ENCODE peak calls at places on chromosome 17, in seven cellular contexts. N is cardiac muscle cell, U is transverse colon, Q is upper lobe of right lung, P is H1, M is uterus, O is fibroblast of lung. I is an unnamed sample.

GRCh38 chr17:39080416-39081179 is 70.8 kb downstream of the PLXDC1 start:
- DNase-seq in N (peak; percentile 56), U (peak; percentile 18), Q (no peak), P (no peak), M (peak; percentile 65), O (peak; percentile 56), I (no peak)

GRCh38 chr17:54991567-54991966 is 23.0 kb downstream of the STXBP4 start:
- DNase-seq in N (no peak), U (no peak), Q (no peak), P (no peak), M (no peak), O (no peak), I (no peak)

GRCh38 chr17:74840500-74840899 is 19.2 kb downstream of the GRIN2C start:
- DNase-seq in N (no peak), U (no peak), Q (no peak), P (no peak), M (no peak), O (no peak), I (no peak)

GRCh38 chr17:10875984-10876555 is 38.2 kb upstream of the PIRT start:
- DNase-seq in N (peak; percentile 47), U (peak; percentile 56), Q (peak; percentile 64), P (no peak), M (peak; percentile 20), O (peak; percentile 1), I (peak; percentile 19)

GRCh38 chr17:29929006-29929543 is 953 bp downstream of the SSH2 start:
- DNase-seq in N (peak; percentile 46), U (peak; percentile 56), Q (no peak), P (no peak), M (no peak), O (peak; percentile 45), I (peak; percentile 10)

GRCh38 chr17:28717578-28718316 is at the start of gene RAB34:
- DNase-seq in N (peak; percentile 94), U (peak; percentile 56), Q (peak; percentile 92), P (peak; percentile 80), M (peak; percentile 87), O (peak; percentile 91), I (peak; percentile 67)

GRCh38 chr17:49362723-49363117 is 670 bp upstream of the ZNF652 start:
- DNase-seq in N (no peak), U (no peak), Q (no peak), P (no peak), M (no peak), O (peak; percentile 11), I (no peak)

GRCh38 chr17:44293509-44294226 is 14.7 kb upstream of the RUNDC3A start:
- DNase-seq in N (no peak), U (no peak), Q (no peak), P (no peak), M (no peak), O (no peak), I (no peak)

GRCh38 chr17:79354173-79354820 is 256.6 kb downstream of the RBFOX3 start:
- DNase-seq in N (no peak), U (no peak), Q (no peak), P (no peak), M (no peak), O (no peak), I (no peak)

GRCh38 chr17:50440172-50440837 is 14.3 kb downstream of the ACSF2 start:
- DNase-seq in N (no peak), U (peak; percentile 65), Q (peak; percentile 71), P (no peak), M (no peak), O (no peak), I (no peak)

GRCh38 chr17:76145231-76146052 is 4.4 kb upstream of the FOXJ1 start:
- DNase-seq in N (no peak), U (peak; percentile 47), Q (no peak), P (no peak), M (no peak), O (no peak), I (no peak)

GRCh38 chr17:32240745-32241144 is 24.9 kb upstream of the RHBDL3 start:
- DNase-seq in N (peak; percentile 38), U (no peak), Q (no peak), P (no peak), M (no peak), O (peak; percentile 25), I (no peak)

GRCh38 chr17:43900183-43900857 is 7.0 kb downstream of the MPP2 start:
- DNase-seq in N (peak; percentile 81), U (peak; percentile 87), Q (peak; percentile 91), P (no peak), M (peak; percentile 84), O (peak; percentile 74), I (peak; percentile 75)

GRCh38 chr17:42287305-42288077 is 807 bp upstream of the STAT5A start:
- DNase-seq in N (peak; percentile 50), U (peak; percentile 56), Q (peak; percentile 80), P (no peak), M (peak; percentile 56), O (no peak), I (no peak)

GRCh38 chr17:69608114-69608513 is 193.6 kb downstream of the MAP2K6 start:
- DNase-seq in N (no peak), U (no peak), Q (no peak), P (no peak), M (no peak), O (no peak), I (no peak)

GRCh38 chr17:12625092-12625491 is 40.6 kb upstream of the MYOCD start:
- DNase-seq in N (no peak), U (no peak), Q (no peak), P (no peak), M (no peak), O (no peak), I (no peak)

DNA sequence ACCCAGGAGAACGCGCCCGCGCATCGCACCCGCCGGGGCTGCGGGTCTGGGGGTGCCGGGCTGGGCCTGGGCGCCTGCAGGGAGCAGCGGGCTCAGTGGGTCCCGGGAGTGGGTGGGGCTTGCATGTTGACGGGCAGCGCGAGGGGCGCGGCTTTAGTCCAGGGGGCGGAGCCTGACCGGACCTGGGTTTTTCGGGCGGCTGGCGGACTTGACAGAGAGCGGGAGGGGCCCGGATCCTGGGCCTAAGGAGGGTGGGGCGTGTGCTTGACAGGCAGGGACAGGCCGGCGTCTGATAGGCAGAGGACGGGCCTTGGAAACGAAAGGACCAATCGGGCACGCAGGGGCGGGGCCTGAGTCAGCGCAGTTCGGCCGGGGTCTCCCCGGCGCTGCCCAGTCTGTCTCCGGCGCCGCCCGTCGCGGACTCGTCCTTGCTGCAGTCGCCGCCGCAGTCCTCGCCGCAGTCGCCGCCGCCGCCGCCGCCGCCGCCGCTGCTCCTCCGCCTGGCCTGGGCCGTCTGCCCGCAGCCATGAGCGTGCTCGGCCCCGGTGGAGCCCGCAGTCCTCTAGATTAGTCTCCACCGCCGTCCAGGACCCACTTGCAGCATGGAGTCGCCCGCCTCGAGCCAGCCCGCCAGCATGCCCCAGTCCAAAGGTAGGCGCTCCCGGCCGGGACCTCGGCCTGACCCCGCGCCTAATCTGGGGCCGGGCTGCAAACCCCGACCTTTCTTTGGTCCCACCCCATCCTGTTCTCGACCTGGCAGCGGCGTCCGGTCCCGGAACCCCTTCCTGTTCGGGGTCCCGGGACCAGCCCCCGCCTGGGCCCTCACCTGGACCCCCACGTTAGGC is at the start of gene MAP2K3:
- DNase-seq in N (peak; percentile 99), U (peak; percentile 100), Q (peak; percentile 100), P (peak; percentile 98), M (peak; percentile 99), O (peak; percentile 99), I (peak; percentile 100)
- H3K4me1 ChIP-seq in N (peaks cover 12% of the 10 kb centered on the region), U (peaks cover 41% of the 10 kb centered on the region), Q (peaks cover 42% of the 10 kb centered on the region), P (peaks cover 19% of the 10 kb centered on the region), M (peaks cover 23% of the 10 kb centered on the region), O (peaks cover 45% of the 10 kb centered on the region), I (peaks cover 26% of the 10 kb centered on the region)

DNA sequence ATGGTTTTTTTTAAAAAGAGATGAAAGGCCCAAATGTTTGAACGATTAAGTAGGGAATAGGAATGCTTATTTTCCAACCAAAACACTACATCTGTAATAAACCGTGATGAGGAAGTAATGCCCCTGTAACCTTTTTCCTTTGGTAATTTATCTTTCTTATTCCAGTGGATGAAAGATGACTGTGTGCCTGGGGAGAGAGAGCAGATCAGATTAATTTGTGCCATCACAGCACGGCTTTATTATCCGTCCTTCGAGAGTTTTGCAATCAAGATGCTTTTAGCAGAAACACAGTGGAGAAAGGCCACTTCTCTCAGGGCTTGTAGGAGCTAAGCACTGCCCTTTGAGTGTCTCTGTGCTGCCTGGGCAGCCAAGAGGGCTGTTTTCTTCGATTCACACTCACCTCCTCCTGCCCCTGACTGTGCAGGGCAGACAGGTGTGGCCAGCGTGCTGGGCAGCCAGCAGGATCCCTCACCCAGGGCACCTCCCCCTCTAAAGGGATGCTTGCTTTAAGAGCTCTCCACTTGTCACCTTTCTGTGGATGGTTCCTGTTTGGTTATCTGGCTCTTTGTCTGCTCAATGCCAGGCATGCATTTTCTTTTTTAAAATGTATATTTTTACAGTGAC is 190.2 kb downstream of the PRKCA start:
- DNase-seq in N (peak; percentile 46), U (no peak), Q (no peak), P (no peak), M (no peak), O (peak; percentile 64), I (no peak)
- H3K4me1 ChIP-seq in N (no peaks in the 10 kb centered on the region), U (peaks cover 23% of the 10 kb centered on the region), Q (no peaks in the 10 kb centered on the region), P (peaks cover 17% of the 10 kb centered on the region), M (no peaks in the 10 kb centered on the region), O (peaks cover 18% of the 10 kb centered on the region), I (no peaks in the 10 kb centered on the region)

GRCh38 chr17:6551909-6552768 is 4.2 kb downstream of the PITPNM3 start:
- DNase-seq in N (no peak), U (peak; percentile 88), Q (peak; percentile 88), P (no peak), M (no peak), O (no peak), I (peak; percentile 85)
- H3K4me1 ChIP-seq in N (peaks cover 23% of the 10 kb centered on the region), U (peaks cover 41% of the 10 kb centered on the region), Q (peaks cover 28% of the 10 kb centered on the region), P (peaks cover 14% of the 10 kb centered on the region), M (peaks cover 6% of the 10 kb centered on the region), O (no peaks in the 10 kb centered on the region), I (peaks cover 15% of the 10 kb centered on the region)

GRCh38 chr17:81391964-81392908 is 3.0 kb upstream of the BAHCC1 start:
- DNase-seq in N (peak; percentile 90), U (peak; percentile 46), Q (peak; percentile 84), P (no peak), M (peak; percentile 81), O (peak; percentile 65), I (no peak)
- H3K4me1 ChIP-seq in N (peaks cover 59% of the 10 kb centered on the region), U (peaks cover 46% of the 10 kb centered on the region), Q (peaks cover 49% of the 10 kb centered on the region), P (peaks cover 44% of the 10 kb centered on the region), M (peaks cover 25% of the 10 kb centered on the region), O (peaks cover 31% of the 10 kb centered on the region), I (peaks cover 18% of the 10 kb centered on the region)

DNA sequence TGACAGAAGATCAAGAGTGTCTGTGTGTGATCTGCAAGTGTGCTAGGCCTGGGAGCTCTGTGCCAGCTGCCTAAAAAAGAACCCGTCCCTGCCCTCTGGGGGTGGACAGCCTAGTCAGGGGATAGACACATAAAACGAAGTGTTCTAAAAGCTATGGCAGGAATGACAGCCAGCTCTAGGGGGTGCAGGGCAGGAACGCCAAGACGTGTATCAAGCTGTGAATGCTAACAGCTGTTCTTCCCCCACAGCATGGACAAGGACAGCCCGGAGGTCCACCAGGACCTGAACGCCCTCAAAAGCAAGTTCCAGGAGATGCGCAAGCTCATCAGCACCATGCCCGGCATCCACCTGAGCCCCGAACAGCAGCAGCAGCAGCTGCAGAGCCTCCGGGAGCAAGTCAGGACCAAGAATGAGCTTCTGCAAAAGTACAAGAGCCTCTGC is 5.1 kb downstream of the RASD1 start:
- DNase-seq in N (no peak), U (no peak), Q (peak; percentile 56), P (no peak), M (no peak), O (no peak), I (no peak)
- H3K4me1 ChIP-seq in N (peaks cover 6% of the 10 kb centered on the region), U (peaks cover 17% of the 10 kb centered on the region), Q (peaks cover 15% of the 10 kb centered on the region), P (peaks cover 20% of the 10 kb centered on the region), M (peaks cover 11% of the 10 kb centered on the region), O (peaks cover 3% of the 10 kb centered on the region), I (peaks cover 22% of the 10 kb centered on the region)

I was measured in prostate gland.